ENCODE peak calls at places on chromosome 2, in eight cellular contexts. One of them, this sample, is unnamed.

GRCh38 chr2:17355608-17356329 is 162.5 kb downstream of the RAD51AP2 start:
- DNase-seq in left ventricle myocardium inferior: no peak
- DNase-seq in neural progenitor cell: no peak
- DNase-seq in heart right ventricle: no peak
- DNase-seq in CD8-positive, alpha-beta memory T cell: no peak
- DNase-seq in endodermal cell: no peak
- DNase-seq in right lobe of liver: no peak
- DNase-seq in CD4-positive, alpha-beta memory T cell: no peak
- DNase-seq in this sample: no peak

GRCh38 chr2:226295123-226295522 is 504.5 kb downstream of the IRS1 start:
- DNase-seq in neural progenitor cell: no peak
- DNase-seq in CD4-positive, alpha-beta memory T cell: no peak
- DNase-seq in CD8-positive, alpha-beta memory T cell: no peak
- DNase-seq in left ventricle myocardium inferior: no peak
- DNase-seq in heart right ventricle: no peak
- DNase-seq in right lobe of liver: no peak
- DNase-seq in endodermal cell: no peak
- DNase-seq in this sample: no peak

GRCh38 chr2:99806758-99807157 is 316.9 kb upstream of the REV1 start:
- DNase-seq in CD4-positive, alpha-beta memory T cell: no peak
- DNase-seq in right lobe of liver: no peak
- DNase-seq in endodermal cell: no peak
- DNase-seq in CD8-positive, alpha-beta memory T cell: no peak
- DNase-seq in left ventricle myocardium inferior: no peak
- DNase-seq in neural progenitor cell: no peak
- DNase-seq in heart right ventricle: no peak
- DNase-seq in this sample: no peak

GRCh38 chr2:134379293-134379692 is 125.4 kb downstream of the MGAT5 start:
- DNase-seq in left ventricle myocardium inferior: no peak
- DNase-seq in CD4-positive, alpha-beta memory T cell: no peak
- DNase-seq in heart right ventricle: no peak
- DNase-seq in CD8-positive, alpha-beta memory T cell: no peak
- DNase-seq in right lobe of liver: no peak
- DNase-seq in neural progenitor cell: no peak
- DNase-seq in endodermal cell: no peak
- DNase-seq in this sample: no peak

GRCh38 chr2:30348825-30349224 is 98.2 kb upstream of the LCLAT1 start:
- DNase-seq in CD4-positive, alpha-beta memory T cell: no peak
- DNase-seq in left ventricle myocardium inferior: no peak
- DNase-seq in right lobe of liver: no peak
- DNase-seq in heart right ventricle: no peak
- DNase-seq in endodermal cell: no peak
- DNase-seq in CD8-positive, alpha-beta memory T cell: no peak
- DNase-seq in neural progenitor cell: no peak
- DNase-seq in this sample: no peak

GRCh38 chr2:9179572-9180201 is 26.9 kb upstream of the ASAP2 start:
- DNase-seq in left ventricle myocardium inferior: peak; percentile 45
- DNase-seq in heart right ventricle: no peak
- DNase-seq in CD4-positive, alpha-beta memory T cell: no peak
- DNase-seq in CD8-positive, alpha-beta memory T cell: no peak
- DNase-seq in right lobe of liver: no peak
- DNase-seq in neural progenitor cell: no peak
- DNase-seq in endodermal cell: no peak
- DNase-seq in this sample: peak; percentile 85

GRCh38 chr2:152369176-152369860 is 34.3 kb downstream of the FMNL2 start:
- DNase-seq in left ventricle myocardium inferior: no peak
- DNase-seq in CD8-positive, alpha-beta memory T cell: no peak
- DNase-seq in right lobe of liver: no peak
- DNase-seq in CD4-positive, alpha-beta memory T cell: no peak
- DNase-seq in endodermal cell: no peak
- DNase-seq in neural progenitor cell: no peak
- DNase-seq in heart right ventricle: no peak
- DNase-seq in this sample: no peak

GRCh38 chr2:9812945-9813311 is 30.3 kb upstream of the TAF1B start:
- DNase-seq in heart right ventricle: no peak
- DNase-seq in neural progenitor cell: no peak
- DNase-seq in endodermal cell: no peak
- DNase-seq in CD8-positive, alpha-beta memory T cell: no peak
- DNase-seq in CD4-positive, alpha-beta memory T cell: no peak
- DNase-seq in left ventricle myocardium inferior: no peak
- DNase-seq in right lobe of liver: no peak
- DNase-seq in this sample: no peak

GRCh38 chr2:48364100-48364499 is 165.9 kb upstream of the STON1 start:
- DNase-seq in endodermal cell: no peak
- DNase-seq in CD4-positive, alpha-beta memory T cell: no peak
- DNase-seq in heart right ventricle: no peak
- DNase-seq in neural progenitor cell: no peak
- DNase-seq in right lobe of liver: peak; percentile 36
- DNase-seq in left ventricle myocardium inferior: no peak
- DNase-seq in CD8-positive, alpha-beta memory T cell: no peak
- DNase-seq in this sample: no peak

GRCh38 chr2:38146917-38147307 is 71.0 kb upstream of the CYP1B1 start:
- DNase-seq in left ventricle myocardium inferior: no peak
- DNase-seq in right lobe of liver: peak; percentile 21
- DNase-seq in heart right ventricle: no peak
- DNase-seq in neural progenitor cell: no peak
- DNase-seq in endodermal cell: peak; percentile 92
- DNase-seq in CD8-positive, alpha-beta memory T cell: no peak
- DNase-seq in CD4-positive, alpha-beta memory T cell: no peak
- DNase-seq in this sample: no peak

GRCh38 chr2:215360596-215360995 is 48.7 kb downstream of the ATIC start:
- DNase-seq in CD8-positive, alpha-beta memory T cell: no peak
- DNase-seq in heart right ventricle: no peak
- DNase-seq in endodermal cell: no peak
- DNase-seq in left ventricle myocardium inferior: no peak
- DNase-seq in CD4-positive, alpha-beta memory T cell: no peak
- DNase-seq in right lobe of liver: no peak
- DNase-seq in neural progenitor cell: no peak
- DNase-seq in this sample: no peak

GRCh38 chr2:33068261-33068660 is 121.5 kb downstream of the LTBP1 start:
- DNase-seq in neural progenitor cell: no peak
- DNase-seq in CD4-positive, alpha-beta memory T cell: no peak
- DNase-seq in endodermal cell: no peak
- DNase-seq in right lobe of liver: no peak
- DNase-seq in CD8-positive, alpha-beta memory T cell: no peak
- DNase-seq in heart right ventricle: no peak
- DNase-seq in left ventricle myocardium inferior: no peak
- DNase-seq in this sample: no peak

GRCh38 chr2:147933931-147934330 is 86.6 kb downstream of the ORC4 start:
- DNase-seq in heart right ventricle: no peak
- DNase-seq in left ventricle myocardium inferior: no peak
- DNase-seq in endodermal cell: no peak
- DNase-seq in right lobe of liver: no peak
- DNase-seq in CD4-positive, alpha-beta memory T cell: no peak
- DNase-seq in neural progenitor cell: no peak
- DNase-seq in CD8-positive, alpha-beta memory T cell: no peak
- DNase-seq in this sample: no peak

GRCh38 chr2:113180131-113180946 is 6.6 kb downstream of the PSD4 start:
- DNase-seq in left ventricle myocardium inferior: no peak
- DNase-seq in right lobe of liver: no peak
- DNase-seq in CD8-positive, alpha-beta memory T cell: no peak
- DNase-seq in heart right ventricle: no peak
- DNase-seq in CD4-positive, alpha-beta memory T cell: no peak
- DNase-seq in endodermal cell: no peak
- DNase-seq in neural progenitor cell: no peak
- DNase-seq in this sample: no peak

GRCh38 chr2:43300781-43301586 is 74.6 kb upstream of the ZFP36L2 start:
- DNase-seq in CD4-positive, alpha-beta memory T cell: no peak
- DNase-seq in left ventricle myocardium inferior: no peak
- DNase-seq in neural progenitor cell: no peak
- DNase-seq in endodermal cell: no peak
- DNase-seq in CD8-positive, alpha-beta memory T cell: no peak
- DNase-seq in right lobe of liver: peak; percentile 47
- DNase-seq in heart right ventricle: no peak
- DNase-seq in this sample: no peak

GRCh38 chr2:216142540-216142939 is 33.4 kb downstream of the XRCC5 start:
- DNase-seq in CD8-positive, alpha-beta memory T cell: no peak
- DNase-seq in left ventricle myocardium inferior: no peak
- DNase-seq in right lobe of liver: no peak
- DNase-seq in heart right ventricle: no peak
- DNase-seq in neural progenitor cell: no peak
- DNase-seq in CD4-positive, alpha-beta memory T cell: no peak
- DNase-seq in endodermal cell: no peak
- DNase-seq in this sample: no peak

GRCh38 chr2:64237266-64237665 is 93.0 kb upstream of the PELI1 start:
- DNase-seq in CD4-positive, alpha-beta memory T cell: no peak
- DNase-seq in endodermal cell: no peak
- DNase-seq in heart right ventricle: no peak
- DNase-seq in right lobe of liver: no peak
- DNase-seq in left ventricle myocardium inferior: no peak
- DNase-seq in CD8-positive, alpha-beta memory T cell: no peak
- DNase-seq in neural progenitor cell: no peak
- DNase-seq in this sample: no peak

GRCh38 chr2:219877714-219878113 is 250.3 kb downstream of the SLC4A3 start:
- DNase-seq in endodermal cell: no peak
- DNase-seq in heart right ventricle: no peak
- DNase-seq in left ventricle myocardium inferior: no peak
- DNase-seq in neural progenitor cell: no peak
- DNase-seq in CD4-positive, alpha-beta memory T cell: no peak
- DNase-seq in CD8-positive, alpha-beta memory T cell: no peak
- DNase-seq in right lobe of liver: no peak
- DNase-seq in this sample: no peak

GRCh38 chr2:174120346-174120745 is 128.0 kb downstream of the OLA1 start:
- DNase-seq in left ventricle myocardium inferior: no peak
- DNase-seq in endodermal cell: no peak
- DNase-seq in right lobe of liver: no peak
- DNase-seq in CD4-positive, alpha-beta memory T cell: no peak
- DNase-seq in heart right ventricle: no peak
- DNase-seq in CD8-positive, alpha-beta memory T cell: no peak
- DNase-seq in neural progenitor cell: no peak
- DNase-seq in this sample: no peak

GRCh38 chr2:229586746-229587705 is 127.3 kb downstream of the DNER start:
- DNase-seq in right lobe of liver: peak; percentile 78
- DNase-seq in neural progenitor cell: peak; percentile 92
- DNase-seq in CD4-positive, alpha-beta memory T cell: no peak
- DNase-seq in heart right ventricle: peak; percentile 80
- DNase-seq in left ventricle myocardium inferior: peak; percentile 83
- DNase-seq in CD8-positive, alpha-beta memory T cell: no peak
- DNase-seq in endodermal cell: peak; percentile 96
- DNase-seq in this sample: peak; percentile 81

GRCh38 chr2:4518596-4518995 is 815.2 kb downstream of the DCDC2C start:
- DNase-seq in neural progenitor cell: no peak
- DNase-seq in left ventricle myocardium inferior: no peak
- DNase-seq in CD8-positive, alpha-beta memory T cell: no peak
- DNase-seq in right lobe of liver: no peak
- DNase-seq in endodermal cell: no peak
- DNase-seq in CD4-positive, alpha-beta memory T cell: no peak
- DNase-seq in heart right ventricle: no peak
- DNase-seq in this sample: no peak

GRCh38 chr2:233059797-233060499 is at the start of gene INPP5D:
- DNase-seq in endodermal cell: no peak
- DNase-seq in CD4-positive, alpha-beta memory T cell: peak; percentile 90
- DNase-seq in neural progenitor cell: no peak
- DNase-seq in left ventricle myocardium inferior: peak; percentile 36
- DNase-seq in heart right ventricle: peak; percentile 51
- DNase-seq in right lobe of liver: peak; percentile 66
- DNase-seq in CD8-positive, alpha-beta memory T cell: peak; percentile 80
- DNase-seq in this sample: peak; percentile 78

GRCh38 chr2:233061591-233062446 is 1.7 kb downstream of the INPP5D start:
- DNase-seq in right lobe of liver: peak; percentile 59
- DNase-seq in neural progenitor cell: peak; percentile 49
- DNase-seq in CD4-positive, alpha-beta memory T cell: peak; percentile 69
- DNase-seq in heart right ventricle: peak; percentile 71
- DNase-seq in CD8-positive, alpha-beta memory T cell: peak; percentile 31
- DNase-seq in endodermal cell: peak; percentile 83
- DNase-seq in left ventricle myocardium inferior: peak; percentile 74
- DNase-seq in this sample: peak; percentile 86

GRCh38 chr2:233060500-233061006 is 411 bp downstream of the INPP5D start:
- DNase-seq in left ventricle myocardium inferior: no peak
- DNase-seq in endodermal cell: peak; percentile 48
- DNase-seq in neural progenitor cell: no peak
- DNase-seq in heart right ventricle: no peak
- DNase-seq in CD4-positive, alpha-beta memory T cell: no peak
- DNase-seq in CD8-positive, alpha-beta memory T cell: no peak
- DNase-seq in right lobe of liver: no peak
- DNase-seq in this sample: no peak

GRCh38 chr2:233062447-233062842 is 2.3 kb downstream of the INPP5D start:
- DNase-seq in CD8-positive, alpha-beta memory T cell: no peak
- DNase-seq in left ventricle myocardium inferior: no peak
- DNase-seq in neural progenitor cell: no peak
- DNase-seq in endodermal cell: peak; percentile 39
- DNase-seq in CD4-positive, alpha-beta memory T cell: no peak
- DNase-seq in heart right ventricle: no peak
- DNase-seq in right lobe of liver: no peak
- DNase-seq in this sample: peak; percentile 53

GRCh38 chr2:233061007-233061590 is 957 bp downstream of the INPP5D start:
- DNase-seq in CD4-positive, alpha-beta memory T cell: no peak
- DNase-seq in CD8-positive, alpha-beta memory T cell: no peak
- DNase-seq in left ventricle myocardium inferior: no peak
- DNase-seq in heart right ventricle: no peak
- DNase-seq in right lobe of liver: no peak
- DNase-seq in neural progenitor cell: no peak
- DNase-seq in endodermal cell: no peak
- DNase-seq in this sample: no peak
- H3K27ac ChIP-seq in CD4-positive, alpha-beta memory T cell: peak overlapping the region; percentile 91
- H3K27ac ChIP-seq in CD8-positive, alpha-beta memory T cell: peak overlapping the region; percentile 80
- H3K27ac ChIP-seq in left ventricle myocardium inferior: peak overlapping the region; percentile 89
- H3K27ac ChIP-seq in heart right ventricle: peak overlapping the region; percentile 93
- H3K27ac ChIP-seq in right lobe of liver: peak overlapping the region; percentile 90
- H3K27ac ChIP-seq in neural progenitor cell: no peak overlapping the region
- H3K27ac ChIP-seq in endodermal cell: no peak overlapping the region
- H3K27ac ChIP-seq in this sample: peak overlapping the region; percentile 32

GRCh38 chr2:127370010-127370409 is 17.8 kb downstream of the MAP3K2 start:
- DNase-seq in right lobe of liver: no peak
- DNase-seq in endodermal cell: no peak
- DNase-seq in left ventricle myocardium inferior: no peak
- DNase-seq in CD8-positive, alpha-beta memory T cell: no peak
- DNase-seq in CD4-positive, alpha-beta memory T cell: no peak
- DNase-seq in heart right ventricle: no peak
- DNase-seq in neural progenitor cell: no peak
- DNase-seq in this sample: no peak
- H3K9me3 ChIP-seq in right lobe of liver: no peaks in the 10 kb centered on the region
- H3K9me3 ChIP-seq in endodermal cell: peaks cover 62% of the 10 kb centered on the region
- H3K9me3 ChIP-seq in left ventricle myocardium inferior: peaks cover 32% of the 10 kb centered on the region
- H3K9me3 ChIP-seq in CD8-positive, alpha-beta memory T cell: peaks cover 6% of the 10 kb centered on the region
- H3K9me3 ChIP-seq in CD4-positive, alpha-beta memory T cell: peaks cover 11% of the 10 kb centered on the region
- H3K9me3 ChIP-seq in heart right ventricle: peaks cover 25% of the 10 kb centered on the region
- H3K9me3 ChIP-seq in neural progenitor cell: peaks cover 14% of the 10 kb centered on the region
- H3K9me3 ChIP-seq in this sample: no peaks in the 10 kb centered on the region

DNA sequence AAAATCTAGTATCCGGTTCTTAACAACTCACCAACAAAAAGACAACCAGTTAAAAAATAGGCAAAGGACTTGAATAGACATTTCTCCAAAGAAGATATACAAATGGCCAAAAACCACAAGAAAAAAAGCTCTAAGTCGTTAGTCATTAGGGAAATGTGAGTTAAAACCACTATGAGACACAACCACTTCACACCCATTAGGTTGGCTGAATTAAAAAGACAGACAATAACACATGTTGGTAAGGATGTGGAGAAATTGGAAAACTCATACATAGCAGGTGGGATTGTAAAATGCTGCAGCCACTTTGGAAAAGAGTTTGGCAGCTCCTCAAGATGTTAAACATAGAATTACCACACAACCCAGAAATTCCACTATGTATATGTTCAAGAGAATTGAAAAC is 117.6 kb upstream of the SPATS2L start:
- DNase-seq in endodermal cell: no peak
- DNase-seq in right lobe of liver: no peak
- DNase-seq in neural progenitor cell: no peak
- DNase-seq in CD4-positive, alpha-beta memory T cell: no peak
- DNase-seq in heart right ventricle: no peak
- DNase-seq in CD8-positive, alpha-beta memory T cell: no peak
- DNase-seq in left ventricle myocardium inferior: no peak
- DNase-seq in this sample: no peak
- H3K27ac ChIP-seq in endodermal cell: no peak overlapping the region
- H3K27ac ChIP-seq in right lobe of liver: no peak overlapping the region
- H3K27ac ChIP-seq in neural progenitor cell: no peak overlapping the region
- H3K27ac ChIP-seq in CD4-positive, alpha-beta memory T cell: no peak overlapping the region
- H3K27ac ChIP-seq in heart right ventricle: no peak overlapping the region
- H3K27ac ChIP-seq in CD8-positive, alpha-beta memory T cell: no peak overlapping the region
- H3K27ac ChIP-seq in left ventricle myocardium inferior: no peak overlapping the region
- H3K27ac ChIP-seq in this sample: no peak overlapping the region

GRCh38 chr2:204754898-204755297 is 209.6 kb downstream of the PARD3B start:
- DNase-seq in neural progenitor cell: no peak
- DNase-seq in CD8-positive, alpha-beta memory T cell: no peak
- DNase-seq in CD4-positive, alpha-beta memory T cell: no peak
- DNase-seq in left ventricle myocardium inferior: no peak
- DNase-seq in right lobe of liver: no peak
- DNase-seq in endodermal cell: no peak
- DNase-seq in heart right ventricle: no peak
- DNase-seq in this sample: no peak
- H3K9me3 ChIP-seq in neural progenitor cell: no peaks in the 10 kb centered on the region
- H3K9me3 ChIP-seq in CD8-positive, alpha-beta memory T cell: no peaks in the 10 kb centered on the region
- H3K9me3 ChIP-seq in CD4-positive, alpha-beta memory T cell: no peaks in the 10 kb centered on the region
- H3K9me3 ChIP-seq in left ventricle myocardium inferior: no peaks in the 10 kb centered on the region
- H3K9me3 ChIP-seq in right lobe of liver: no peaks in the 10 kb centered on the region
- H3K9me3 ChIP-seq in endodermal cell: no peaks in the 10 kb centered on the region
- H3K9me3 ChIP-seq in heart right ventricle: no peaks in the 10 kb centered on the region
- H3K9me3 ChIP-seq in this sample: no peaks in the 10 kb centered on the region